ENCODE peak calls at places on chromosomes 3 and 15, in nine cellular contexts. One of them, this sample, is unnamed.

GRCh38 chr15:74400915-74401757 is 32.6 kb downstream of the SEMA7A start:
- DNase-seq in GM18507: no peak
- DNase-seq in midbrain: no peak
- DNase-seq in heart left ventricle: no peak
- DNase-seq in iris pigment epithelial cell: no peak
- DNase-seq in NCI-H1436: no peak
- DNase-seq in Calu3: no peak
- DNase-seq in WTC11: no peak
- DNase-seq in GM12892: no peak
- DNase-seq in this sample: no peak

GRCh38 chr3:123324880-123325765 is 123.4 kb downstream of the SEC22A start:
- DNase-seq in WTC11: no peak
- DNase-seq in Calu3: no peak
- DNase-seq in GM18507: no peak
- DNase-seq in midbrain: no peak
- DNase-seq in iris pigment epithelial cell: no peak
- DNase-seq in heart left ventricle: peak
- DNase-seq in GM12892: no peak
- DNase-seq in NCI-H1436: no peak
- DNase-seq in this sample: no peak

GRCh38 chr3:152405915-152406802 is 137.4 kb downstream of the MBNL1 start:
- DNase-seq in WTC11: no peak
- DNase-seq in iris pigment epithelial cell: peak
- DNase-seq in GM12892: no peak
- DNase-seq in GM18507: no peak
- DNase-seq in midbrain: no peak
- DNase-seq in NCI-H1436: peak
- DNase-seq in heart left ventricle: no peak
- DNase-seq in Calu3: no peak
- DNase-seq in this sample: no peak

GRCh38 chr3:137764001-137764433 is at the start of gene SOX14:
- DNase-seq in heart left ventricle: no peak
- DNase-seq in GM18507: no peak
- DNase-seq in Calu3: peak
- DNase-seq in WTC11: peak
- DNase-seq in GM12892: no peak
- DNase-seq in iris pigment epithelial cell: no peak
- DNase-seq in NCI-H1436: no peak
- DNase-seq in midbrain: no peak
- DNase-seq in this sample: peak

GRCh38 chr3:100401674-100402036 is 316 bp downstream of the LNP1 start:
- DNase-seq in WTC11: peak
- DNase-seq in GM18507: no peak
- DNase-seq in GM12892: no peak
- DNase-seq in heart left ventricle: peak
- DNase-seq in midbrain: no peak
- DNase-seq in NCI-H1436: peak
- DNase-seq in iris pigment epithelial cell: peak
- DNase-seq in Calu3: peak
- DNase-seq in this sample: no peak

GRCh38 chr15:47561102-47561501 is 156.2 kb upstream of the SEMA6D start:
- DNase-seq in GM18507: no peak
- DNase-seq in heart left ventricle: no peak
- DNase-seq in WTC11: no peak
- DNase-seq in Calu3: no peak
- DNase-seq in NCI-H1436: no peak
- DNase-seq in iris pigment epithelial cell: no peak
- DNase-seq in GM12892: no peak
- DNase-seq in midbrain: no peak
- DNase-seq in this sample: no peak

GRCh38 chr3:179615458-179616173 is 11.0 kb downstream of the NDUFB5 start:
- DNase-seq in iris pigment epithelial cell: peak
- DNase-seq in WTC11: no peak
- DNase-seq in midbrain: no peak
- DNase-seq in heart left ventricle: no peak
- DNase-seq in GM12892: no peak
- DNase-seq in NCI-H1436: no peak
- DNase-seq in Calu3: no peak
- DNase-seq in GM18507: no peak
- DNase-seq in this sample: no peak

GRCh38 chr3:46440531-46441294 is 24.0 kb downstream of the LTF start:
- DNase-seq in GM18507: peak
- DNase-seq in heart left ventricle: no peak
- DNase-seq in NCI-H1436: no peak
- DNase-seq in Calu3: no peak
- DNase-seq in iris pigment epithelial cell: no peak
- DNase-seq in midbrain: no peak
- DNase-seq in GM12892: no peak
- DNase-seq in WTC11: no peak
- DNase-seq in this sample: peak

GRCh38 chr3:94607778-94608177 is 544.9 kb downstream of the NSUN3 start:
- DNase-seq in midbrain: no peak
- DNase-seq in heart left ventricle: no peak
- DNase-seq in GM18507: no peak
- DNase-seq in NCI-H1436: no peak
- DNase-seq in Calu3: no peak
- DNase-seq in WTC11: no peak
- DNase-seq in iris pigment epithelial cell: no peak
- DNase-seq in GM12892: no peak
- DNase-seq in this sample: no peak

GRCh38 chr3:33636125-33636855 is 81.8 kb downstream of the CLASP2 start:
- DNase-seq in iris pigment epithelial cell: peak
- DNase-seq in midbrain: peak
- DNase-seq in NCI-H1436: no peak
- DNase-seq in WTC11: no peak
- DNase-seq in Calu3: peak
- DNase-seq in GM12892: no peak
- DNase-seq in heart left ventricle: no peak
- DNase-seq in GM18507: no peak
- DNase-seq in this sample: peak

GRCh38 chr15:48671381-48672022 is 26.0 kb upstream of the FBN1 start:
- DNase-seq in Calu3: no peak
- DNase-seq in GM12892: no peak
- DNase-seq in midbrain: no peak
- DNase-seq in heart left ventricle: peak
- DNase-seq in WTC11: no peak
- DNase-seq in NCI-H1436: no peak
- DNase-seq in iris pigment epithelial cell: peak
- DNase-seq in GM18507: no peak
- DNase-seq in this sample: no peak

GRCh38 chr3:128784228-128784627 is 58.2 kb downstream of the RAB7A start:
- DNase-seq in iris pigment epithelial cell: no peak
- DNase-seq in heart left ventricle: peak
- DNase-seq in WTC11: peak
- DNase-seq in GM18507: no peak
- DNase-seq in Calu3: peak
- DNase-seq in NCI-H1436: no peak
- DNase-seq in midbrain: peak
- DNase-seq in GM12892: no peak
- DNase-seq in this sample: no peak

GRCh38 chr3:32147935-32148334 is 41.5 kb downstream of the GPD1L start:
- DNase-seq in WTC11: no peak
- DNase-seq in GM18507: no peak
- DNase-seq in midbrain: no peak
- DNase-seq in GM12892: no peak
- DNase-seq in NCI-H1436: no peak
- DNase-seq in iris pigment epithelial cell: no peak
- DNase-seq in Calu3: no peak
- DNase-seq in heart left ventricle: no peak
- DNase-seq in this sample: no peak

GRCh38 chr3:194328080-194328571 is 23.0 kb downstream of the CPN2 start:
- DNase-seq in Calu3: peak
- DNase-seq in midbrain: no peak
- DNase-seq in NCI-H1436: no peak
- DNase-seq in GM18507: no peak
- DNase-seq in GM12892: no peak
- DNase-seq in iris pigment epithelial cell: peak
- DNase-seq in WTC11: no peak
- DNase-seq in heart left ventricle: no peak
- DNase-seq in this sample: no peak

GRCh38 chr3:182609575-182610156 is 183.6 kb upstream of the ATP11B start:
- DNase-seq in GM18507: no peak
- DNase-seq in iris pigment epithelial cell: no peak
- DNase-seq in heart left ventricle: no peak
- DNase-seq in WTC11: no peak
- DNase-seq in midbrain: no peak
- DNase-seq in NCI-H1436: no peak
- DNase-seq in GM12892: no peak
- DNase-seq in Calu3: peak
- DNase-seq in this sample: peak

GRCh38 chr3:150760431-150761200 is 2.4 kb downstream of the SIAH2 start:
- DNase-seq in midbrain: no peak
- DNase-seq in GM18507: no peak
- DNase-seq in WTC11: no peak
- DNase-seq in GM12892: no peak
- DNase-seq in Calu3: no peak
- DNase-seq in heart left ventricle: no peak
- DNase-seq in iris pigment epithelial cell: peak
- DNase-seq in NCI-H1436: no peak
- DNase-seq in this sample: peak

GRCh38 chr15:51104512-51104911 is 9.8 kb upstream of the TNFAIP8L3 start:
- DNase-seq in GM18507: no peak
- DNase-seq in NCI-H1436: no peak
- DNase-seq in midbrain: no peak
- DNase-seq in WTC11: no peak
- DNase-seq in Calu3: no peak
- DNase-seq in heart left ventricle: peak
- DNase-seq in iris pigment epithelial cell: no peak
- DNase-seq in GM12892: no peak
- DNase-seq in this sample: no peak

GRCh38 chr3:157532529-157533297 is 29.5 kb upstream of the VEPH1 start:
- DNase-seq in GM18507: peak
- DNase-seq in iris pigment epithelial cell: peak
- DNase-seq in midbrain: peak
- DNase-seq in GM12892: peak
- DNase-seq in Calu3: peak
- DNase-seq in NCI-H1436: peak
- DNase-seq in heart left ventricle: peak
- DNase-seq in WTC11: no peak
- DNase-seq in this sample: peak

GRCh38 chr15:38197553-38197952 is 55.1 kb upstream of the SPRED1 start:
- DNase-seq in midbrain: no peak
- DNase-seq in Calu3: no peak
- DNase-seq in heart left ventricle: no peak
- DNase-seq in iris pigment epithelial cell: no peak
- DNase-seq in GM12892: no peak
- DNase-seq in WTC11: no peak
- DNase-seq in NCI-H1436: no peak
- DNase-seq in GM18507: no peak
- DNase-seq in this sample: no peak